ENCODE peak calls at places on chromosomes 7 and 10, in ten cellular contexts. One of them, this sample, is unnamed.

GRCh38 chr7:28774529-28775057 is 183.5 kb downstream of the TRIL start:
- DNase-seq in CD8-positive, alpha-beta T cell: no peak
- DNase-seq in omental fat pad: no peak
- DNase-seq in AG04450: no peak
- DNase-seq in AG09309: no peak
- DNase-seq in astrocyte of the spinal cord: no peak
- DNase-seq in GM23338: no peak
- DNase-seq in upper lobe of right lung: no peak
- DNase-seq in A549: no peak
- DNase-seq in adrenal gland: no peak
- DNase-seq in this sample: no peak

GRCh38 chr10:13346912-13347234 is 1.2 kb downstream of the SEPHS1 start:
- DNase-seq in adrenal gland: no peak
- DNase-seq in omental fat pad: no peak
- DNase-seq in A549: peak; percentile 28
- DNase-seq in CD8-positive, alpha-beta T cell: no peak
- DNase-seq in upper lobe of right lung: no peak
- DNase-seq in GM23338: peak; percentile 55
- DNase-seq in astrocyte of the spinal cord: no peak
- DNase-seq in AG09309: no peak
- DNase-seq in AG04450: no peak
- DNase-seq in this sample: no peak

GRCh38 chr7:27051451-27051850 is 44.3 kb downstream of the HOXA1 start:
- DNase-seq in GM23338: no peak
- DNase-seq in A549: no peak
- DNase-seq in AG09309: no peak
- DNase-seq in CD8-positive, alpha-beta T cell: no peak
- DNase-seq in AG04450: no peak
- DNase-seq in astrocyte of the spinal cord: no peak
- DNase-seq in omental fat pad: no peak
- DNase-seq in upper lobe of right lung: no peak
- DNase-seq in adrenal gland: no peak
- DNase-seq in this sample: no peak

GRCh38 chr10:28991738-28992270 is 297.1 kb upstream of the LYZL1 start:
- DNase-seq in AG04450: no peak
- DNase-seq in adrenal gland: peak; percentile 38
- DNase-seq in GM23338: peak; percentile 84
- DNase-seq in upper lobe of right lung: no peak
- DNase-seq in AG09309: no peak
- DNase-seq in A549: peak; percentile 60
- DNase-seq in omental fat pad: no peak
- DNase-seq in astrocyte of the spinal cord: peak; percentile 55
- DNase-seq in CD8-positive, alpha-beta T cell: peak; percentile 27
- DNase-seq in this sample: peak; percentile 63

GRCh38 chr10:33635967-33636366 is 301.5 kb upstream of the NRP1 start:
- DNase-seq in upper lobe of right lung: no peak
- DNase-seq in omental fat pad: no peak
- DNase-seq in A549: no peak
- DNase-seq in CD8-positive, alpha-beta T cell: no peak
- DNase-seq in adrenal gland: no peak
- DNase-seq in GM23338: no peak
- DNase-seq in AG09309: no peak
- DNase-seq in AG04450: no peak
- DNase-seq in astrocyte of the spinal cord: no peak
- DNase-seq in this sample: no peak

GRCh38 chr10:77297370-77297692 is 340.3 kb downstream of the KCNMA1 start:
- DNase-seq in AG04450: no peak
- DNase-seq in astrocyte of the spinal cord: peak; percentile 63
- DNase-seq in GM23338: no peak
- DNase-seq in upper lobe of right lung: no peak
- DNase-seq in CD8-positive, alpha-beta T cell: no peak
- DNase-seq in omental fat pad: no peak
- DNase-seq in A549: no peak
- DNase-seq in AG09309: peak; percentile 23
- DNase-seq in adrenal gland: no peak
- DNase-seq in this sample: peak; percentile 56

GRCh38 chr7:104198673-104199278 is 9.0 kb downstream of the ORC5 start:
- DNase-seq in CD8-positive, alpha-beta T cell: no peak
- DNase-seq in A549: no peak
- DNase-seq in AG04450: no peak
- DNase-seq in upper lobe of right lung: no peak
- DNase-seq in GM23338: no peak
- DNase-seq in adrenal gland: no peak
- DNase-seq in astrocyte of the spinal cord: no peak
- DNase-seq in omental fat pad: no peak
- DNase-seq in AG09309: no peak
- DNase-seq in this sample: no peak

GRCh38 chr7:1027285-1028043 is 16.9 kb upstream of the GPR146 start:
- DNase-seq in omental fat pad: no peak
- DNase-seq in AG04450: peak; percentile 10
- DNase-seq in astrocyte of the spinal cord: peak; percentile 45
- DNase-seq in CD8-positive, alpha-beta T cell: no peak
- DNase-seq in upper lobe of right lung: peak; percentile 80
- DNase-seq in GM23338: peak; percentile 72
- DNase-seq in adrenal gland: no peak
- DNase-seq in A549: no peak
- DNase-seq in AG09309: no peak
- DNase-seq in this sample: peak; percentile 10

GRCh38 chr10:71040890-71041590 is 152.7 kb upstream of the PCBD1 start:
- DNase-seq in AG04450: no peak
- DNase-seq in A549: no peak
- DNase-seq in GM23338: no peak
- DNase-seq in astrocyte of the spinal cord: no peak
- DNase-seq in AG09309: no peak
- DNase-seq in CD8-positive, alpha-beta T cell: no peak
- DNase-seq in upper lobe of right lung: peak; percentile 59
- DNase-seq in omental fat pad: no peak
- DNase-seq in adrenal gland: no peak
- DNase-seq in this sample: no peak

GRCh38 chr7:18610331-18610948 is 114.9 kb downstream of the HDAC9 start:
- DNase-seq in CD8-positive, alpha-beta T cell: no peak
- DNase-seq in AG04450: no peak
- DNase-seq in astrocyte of the spinal cord: peak; percentile 19
- DNase-seq in AG09309: no peak
- DNase-seq in GM23338: peak; percentile 84
- DNase-seq in A549: no peak
- DNase-seq in adrenal gland: peak; percentile 27
- DNase-seq in omental fat pad: no peak
- DNase-seq in upper lobe of right lung: no peak
- DNase-seq in this sample: peak; percentile 36
- TF ChIP-seq CTCF in CD8-positive, alpha-beta T cell: no peak
- TF ChIP-seq CTCF in AG04450: peak; percentile 67
- TF ChIP-seq CTCF in astrocyte of the spinal cord: peak; percentile 58
- TF ChIP-seq CTCF in AG09309: peak; percentile 44
- TF ChIP-seq CTCF in GM23338: peak; percentile 83
- TF ChIP-seq CTCF in A549: peak; percentile 29
- TF ChIP-seq CTCF in adrenal gland: peak; percentile 45
- TF ChIP-seq CTCF in omental fat pad: no peak
- TF ChIP-seq CTCF in upper lobe of right lung: peak; percentile 52
- TF ChIP-seq CTCF in this sample: peak; percentile 73

GRCh38 chr7:12107841-12108249 is 103.2 kb upstream of the TMEM106B start:
- DNase-seq in CD8-positive, alpha-beta T cell: no peak
- DNase-seq in upper lobe of right lung: no peak
- DNase-seq in A549: no peak
- DNase-seq in omental fat pad: no peak
- DNase-seq in AG09309: peak; percentile 13
- DNase-seq in astrocyte of the spinal cord: peak; percentile 2
- DNase-seq in AG04450: no peak
- DNase-seq in GM23338: no peak
- DNase-seq in adrenal gland: no peak
- DNase-seq in this sample: no peak

GRCh38 chr7:12110425-12110824 is 100.7 kb upstream of the TMEM106B start:
- DNase-seq in omental fat pad: no peak
- DNase-seq in upper lobe of right lung: no peak
- DNase-seq in adrenal gland: no peak
- DNase-seq in AG04450: no peak
- DNase-seq in GM23338: no peak
- DNase-seq in CD8-positive, alpha-beta T cell: no peak
- DNase-seq in astrocyte of the spinal cord: no peak
- DNase-seq in A549: no peak
- DNase-seq in AG09309: no peak
- DNase-seq in this sample: no peak

GRCh38 chr7:12111461-12112405 is 99.4 kb upstream of the TMEM106B start:
- DNase-seq in omental fat pad: no peak
- DNase-seq in AG09309: no peak
- DNase-seq in adrenal gland: peak; percentile 65
- DNase-seq in A549: no peak
- DNase-seq in AG04450: no peak
- DNase-seq in CD8-positive, alpha-beta T cell: no peak
- DNase-seq in astrocyte of the spinal cord: peak; percentile 39
- DNase-seq in upper lobe of right lung: peak; percentile 86
- DNase-seq in GM23338: peak; percentile 81
- DNase-seq in this sample: peak; percentile 47
- TF ChIP-seq CTCF in omental fat pad: no peak
- TF ChIP-seq CTCF in AG09309: no peak
- TF ChIP-seq CTCF in adrenal gland: no peak
- TF ChIP-seq CTCF in A549: no peak
- TF ChIP-seq CTCF in AG04450: no peak
- TF ChIP-seq CTCF in CD8-positive, alpha-beta T cell: no peak
- TF ChIP-seq CTCF in astrocyte of the spinal cord: peak; percentile 19
- TF ChIP-seq CTCF in upper lobe of right lung: no peak
- TF ChIP-seq CTCF in GM23338: peak; percentile 47
- TF ChIP-seq CTCF in this sample: no peak

GRCh38 chr7:30787476-30787875 is 16.3 kb downstream of the MINDY4 start:
- DNase-seq in A549: no peak
- DNase-seq in GM23338: no peak
- DNase-seq in AG04450: no peak
- DNase-seq in omental fat pad: no peak
- DNase-seq in CD8-positive, alpha-beta T cell: no peak
- DNase-seq in astrocyte of the spinal cord: no peak
- DNase-seq in upper lobe of right lung: no peak
- DNase-seq in adrenal gland: no peak
- DNase-seq in AG09309: no peak
- DNase-seq in this sample: no peak
- TF ChIP-seq CTCF in A549: no peak
- TF ChIP-seq CTCF in GM23338: no peak
- TF ChIP-seq CTCF in AG04450: no peak
- TF ChIP-seq CTCF in omental fat pad: no peak
- TF ChIP-seq CTCF in CD8-positive, alpha-beta T cell: no peak
- TF ChIP-seq CTCF in astrocyte of the spinal cord: no peak
- TF ChIP-seq CTCF in upper lobe of right lung: no peak
- TF ChIP-seq CTCF in adrenal gland: no peak
- TF ChIP-seq CTCF in AG09309: no peak
- TF ChIP-seq CTCF in this sample: no peak

DNA sequence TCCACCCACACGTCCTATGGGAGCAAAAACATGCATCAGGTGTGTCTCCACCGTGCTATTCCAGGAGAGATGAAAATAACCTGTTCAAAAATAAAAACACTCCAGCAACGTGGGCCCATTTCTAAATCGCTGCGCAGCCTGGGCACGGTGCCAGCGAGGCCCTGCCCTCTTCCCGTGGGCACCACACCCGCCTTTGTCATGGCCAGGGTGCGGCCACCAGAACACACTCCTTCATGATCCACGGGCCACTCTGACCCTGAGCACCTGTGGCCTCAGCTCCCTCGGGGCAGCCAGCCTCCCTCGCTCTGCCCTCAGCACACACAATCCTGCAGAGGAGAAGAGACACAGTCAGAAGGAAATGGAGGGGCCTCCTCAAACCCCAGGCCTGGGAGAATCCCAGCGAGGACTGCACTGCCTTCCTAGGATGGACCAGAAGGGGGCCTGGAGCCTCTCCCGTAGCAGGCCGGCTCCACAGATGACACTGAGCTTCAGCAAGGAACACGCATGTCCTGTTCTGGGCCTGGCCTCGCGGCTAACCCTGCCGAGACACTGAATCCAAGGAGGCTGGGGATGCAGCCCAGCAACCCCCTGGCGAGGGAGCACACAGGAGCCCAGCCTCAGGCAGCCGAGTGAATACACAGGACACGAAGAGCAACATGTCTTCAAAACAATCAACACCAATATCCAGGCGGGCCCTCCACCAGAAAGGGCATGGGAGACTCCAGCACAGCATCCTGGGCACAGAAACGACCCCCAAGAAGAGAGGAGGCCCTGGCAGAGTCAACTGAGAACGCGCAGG is 169.0 kb downstream of the MAD1L1 start:
- DNase-seq in astrocyte of the spinal cord: peak; percentile 26
- DNase-seq in omental fat pad: no peak
- DNase-seq in AG09309: no peak
- DNase-seq in upper lobe of right lung: no peak
- DNase-seq in A549: no peak
- DNase-seq in GM23338: peak; percentile 52
- DNase-seq in AG04450: no peak
- DNase-seq in CD8-positive, alpha-beta T cell: no peak
- DNase-seq in adrenal gland: peak; percentile 4
- DNase-seq in this sample: peak; percentile 16
- TF ChIP-seq CTCF in astrocyte of the spinal cord: peak; percentile 59
- TF ChIP-seq CTCF in omental fat pad: no peak
- TF ChIP-seq CTCF in AG09309: no peak
- TF ChIP-seq CTCF in upper lobe of right lung: no peak
- TF ChIP-seq CTCF in A549: no peak
- TF ChIP-seq CTCF in GM23338: no peak
- TF ChIP-seq CTCF in AG04450: peak; percentile 57
- TF ChIP-seq CTCF in CD8-positive, alpha-beta T cell: no peak
- TF ChIP-seq CTCF in adrenal gland: peak; percentile 31
- TF ChIP-seq CTCF in this sample: peak; percentile 6

GRCh38 chr7:20260219-20260618 is 43.0 kb upstream of the MACC1 start:
- DNase-seq in AG04450: no peak
- DNase-seq in A549: no peak
- DNase-seq in AG09309: no peak
- DNase-seq in omental fat pad: no peak
- DNase-seq in astrocyte of the spinal cord: peak; percentile 83
- DNase-seq in CD8-positive, alpha-beta T cell: no peak
- DNase-seq in GM23338: no peak
- DNase-seq in adrenal gland: peak; percentile 3
- DNase-seq in upper lobe of right lung: no peak
- DNase-seq in this sample: no peak
- TF ChIP-seq CTCF in AG04450: no peak
- TF ChIP-seq CTCF in A549: no peak
- TF ChIP-seq CTCF in AG09309: no peak
- TF ChIP-seq CTCF in omental fat pad: no peak
- TF ChIP-seq CTCF in astrocyte of the spinal cord: no peak
- TF ChIP-seq CTCF in CD8-positive, alpha-beta T cell: no peak
- TF ChIP-seq CTCF in GM23338: no peak
- TF ChIP-seq CTCF in adrenal gland: no peak
- TF ChIP-seq CTCF in upper lobe of right lung: no peak
- TF ChIP-seq CTCF in this sample: no peak